ENCODE peak calls at places on chromosome 9, in ten cellular contexts. J is CD8-positive, alpha-beta T cell; M is lung; U is breast epithelium; B is heart left ventricle; Y is uterus; Q is body of pancreas; G is PC-9; S is pancreas; K is astrocyte. V is an unnamed sample. For H3K36me3 and H3K27me3, the result is how much of the 10 kb centered on the place peaks cover.

GRCh38 chr9:95104966-95105365 is 212.5 kb downstream of the FANCC start:
- DNase-seq in J (no peak), M (no peak), U (no peak), B (no peak), Y (no peak), Q (peak), G (no peak), S (peak), K (no peak), V (no peak)

GRCh38 chr9:73810585-73811215 is 659.0 kb downstream of the ANXA1 start:
- DNase-seq in J (no peak), M (no peak), U (no peak), B (no peak), Y (no peak), Q (no peak), G (no peak), S (no peak), K (peak), V (no peak)

GRCh38 chr9:93297659-93298497 is 113.9 kb downstream of the WNK2 start:
- DNase-seq in J (no peak), M (no peak), U (no peak), B (no peak), Y (no peak), Q (no peak), G (no peak), S (peak), K (no peak), V (no peak)

GRCh38 chr9:16202913-16203734 is 650.3 kb downstream of the CCDC171 start:
- DNase-seq in J (no peak), M (no peak), U (no peak), B (no peak), Y (no peak), Q (no peak), G (peak), S (no peak), K (peak), V (no peak)

GRCh38 chr9:127489471-127490115 is 38.3 kb downstream of the LRSAM1 start:
- DNase-seq in J (no peak), M (no peak), U (no peak), B (no peak), Y (no peak), Q (no peak), G (no peak), S (no peak), K (no peak), V (peak)

GRCh38 chr9:107983191-107983603 is 493.6 kb upstream of the KLF4 start:
- DNase-seq in J (no peak), M (no peak), U (no peak), B (no peak), Y (no peak), Q (no peak), G (no peak), S (no peak), K (peak), V (no peak)

GRCh38 chr9:20358201-20358600 is 264.1 kb downstream of the MLLT3 start:
- DNase-seq in J (no peak), M (no peak), U (no peak), B (no peak), Y (no peak), Q (no peak), G (peak), S (no peak), K (peak), V (no peak)

GRCh38 chr9:95778957-95779356 is 96.5 kb upstream of the ERCC6L2 start:
- DNase-seq in J (no peak), M (peak), U (no peak), B (no peak), Y (peak), Q (peak), G (no peak), S (no peak), K (peak), V (no peak)

GRCh38 chr9:37371565-37372464 is 50.7 kb upstream of the GRHPR start:
- DNase-seq in J (no peak), M (no peak), U (no peak), B (no peak), Y (no peak), Q (no peak), G (no peak), S (no peak), K (peak), V (no peak)

GRCh38 chr9:137316012-137316981 is 14.2 kb upstream of the NRARP start:
- DNase-seq in J (peak), M (no peak), U (peak), B (peak), Y (peak), Q (peak), G (no peak), S (peak), K (no peak), V (peak)

GRCh38 chr9:128703616-128704355 is 1.5 kb downstream of the PKN3 start:
- DNase-seq in J (no peak), M (no peak), U (no peak), B (peak), Y (peak), Q (peak), G (no peak), S (no peak), K (no peak), V (peak)

GRCh38 chr9:78539904-78540303 is 243.0 kb downstream of the PSAT1 start:
- DNase-seq in J (no peak), M (no peak), U (no peak), B (no peak), Y (no peak), Q (peak), G (peak), S (no peak), K (peak), V (no peak)

GRCh38 chr9:7520396-7520795 is 279.2 kb downstream of the DMAC1 start:
- DNase-seq in J (no peak), M (no peak), U (no peak), B (no peak), Y (no peak), Q (no peak), G (no peak), S (no peak), K (no peak), V (no peak)

GRCh38 chr9:138077126-138077525 is 199.5 kb downstream of the CACNA1B start:
- DNase-seq in J (peak), M (no peak), U (no peak), B (peak), Y (peak), Q (no peak), G (no peak), S (no peak), K (no peak), V (no peak)

GRCh38 chr9:114919611-114920010 is 10.8 kb downstream of the TNFSF8 start:
- DNase-seq in J (no peak), M (no peak), U (no peak), B (no peak), Y (no peak), Q (no peak), G (no peak), S (no peak), K (peak), V (no peak)

GRCh38 chr9:127527560-127528268 is 76.4 kb downstream of the LRSAM1 start:
- DNase-seq in J (no peak), M (no peak), U (no peak), B (no peak), Y (no peak), Q (no peak), G (no peak), S (no peak), K (no peak), V (no peak)

GRCh38 chr9:108125541-108125940 is 636.0 kb upstream of the KLF4 start:
- DNase-seq in J (no peak), M (no peak), U (no peak), B (no peak), Y (no peak), Q (no peak), G (no peak), S (no peak), K (no peak), V (no peak)

GRCh38 chr9:95363051-95363841 is 45.7 kb upstream of the FANCC start:
- DNase-seq in J (no peak), M (no peak), U (no peak), B (no peak), Y (no peak), Q (peak), G (no peak), S (no peak), K (peak), V (no peak)

GRCh38 chr9:92642599-92642998 is 27.3 kb downstream of the IPPK start:
- DNase-seq in J (no peak), M (no peak), U (no peak), B (no peak), Y (no peak), Q (no peak), G (no peak), S (no peak), K (no peak), V (no peak)

GRCh38 chr9:37969130-37969529 is 65.2 kb upstream of the SLC25A51 start:
- DNase-seq in J (no peak), M (no peak), U (no peak), B (peak), Y (no peak), Q (peak), G (no peak), S (peak), K (peak), V (peak)

GRCh38 chr9:134258828-134259546 is 67.3 kb upstream of the RXRA start:
- DNase-seq in J (no peak), M (no peak), U (no peak), B (peak), Y (no peak), Q (peak), G (no peak), S (peak), K (no peak), V (peak)

GRCh38 chr9:118931941-118932340 is 437.3 kb downstream of the BRINP1 start:
- DNase-seq in J (no peak), M (no peak), U (no peak), B (no peak), Y (no peak), Q (no peak), G (no peak), S (no peak), K (no peak), V (no peak)

GRCh38 chr9:125630436-125630835 is 76.6 kb downstream of the MAPKAP1 start:
- DNase-seq in J (no peak), M (no peak), U (no peak), B (no peak), Y (no peak), Q (no peak), G (peak), S (no peak), K (peak), V (no peak)

GRCh38 chr9:120040896-120041295 is 539.1 kb downstream of the CDK5RAP2 start:
- DNase-seq in J (no peak), M (no peak), U (no peak), B (no peak), Y (no peak), Q (no peak), G (no peak), S (no peak), K (no peak), V (no peak)

GRCh38 chr9:119838210-119838609 is 469.0 kb upstream of the BRINP1 start:
- DNase-seq in J (no peak), M (no peak), U (no peak), B (no peak), Y (no peak), Q (no peak), G (no peak), S (no peak), K (no peak), V (no peak)

GRCh38 chr9:137304383-137305059 is 2.5 kb upstream of the NRARP start:
- DNase-seq in J (no peak), M (no peak), U (no peak), B (peak), Y (peak), Q (peak), G (no peak), S (peak), K (no peak), V (no peak)

GRCh38 chr9:130446111-130446861 is 1.5 kb downstream of the ASS1 start:
- DNase-seq in J (no peak), M (peak), U (peak), B (peak), Y (peak), Q (peak), G (peak), S (peak), K (peak), V (peak)

GRCh38 chr9:130665029-130665430 is 636 bp downstream of the PRDM12 start:
- DNase-seq in J (no peak), M (no peak), U (no peak), B (no peak), Y (no peak), Q (no peak), G (no peak), S (no peak), K (no peak), V (no peak)

GRCh38 chr9:122118343-122119165 is 25.4 kb upstream of the TTLL11 start:
- DNase-seq in J (no peak), M (no peak), U (no peak), B (no peak), Y (no peak), Q (no peak), G (no peak), S (no peak), K (no peak), V (no peak)

GRCh38 chr9:5838884-5839571 is 6.1 kb upstream of the ERMP1 start:
- DNase-seq in J (no peak), M (peak), U (no peak), B (no peak), Y (no peak), Q (peak), G (peak), S (peak), K (peak), V (peak)

GRCh38 chr9:4296217-4296616 is 3.7 kb downstream of the GLIS3 start:
- DNase-seq in J (no peak), M (no peak), U (no peak), B (no peak), Y (no peak), Q (no peak), G (no peak), S (no peak), K (no peak), V (no peak)

GRCh38 chr9:27369591-27369990 is 72.6 kb upstream of the EQTN start:
- DNase-seq in J (no peak), M (no peak), U (no peak), B (no peak), Y (no peak), Q (no peak), G (no peak), S (no peak), K (no peak), V (no peak)

GRCh38 chr9:4584636-4585035 is 77.5 kb upstream of the PLPP6 start:
- DNase-seq in J (no peak), M (no peak), U (no peak), B (no peak), Y (no peak), Q (no peak), G (no peak), S (no peak), K (no peak), V (no peak)

GRCh38 chr9:111649016-111649415 is 12.4 kb upstream of the GNG10 start:
- DNase-seq in J (no peak), M (no peak), U (no peak), B (no peak), Y (no peak), Q (no peak), G (no peak), S (no peak), K (no peak), V (no peak)
- H3K36me3 ChIP-seq in J (under half), M (under half), U (under half), B (half or more), Y (under half), Q (under half), G (under half), S (under half), K (under half), V (under half)

GRCh38 chr9:113580954-113581311 is 117.4 kb downstream of the RGS3 start:
- DNase-seq in J (no peak), M (no peak), U (no peak), B (no peak), Y (no peak), Q (no peak), G (no peak), S (no peak), K (no peak), V (no peak)

GRCh38 chr9:113583511-113584470 is 120.3 kb downstream of the RGS3 start:
- DNase-seq in J (no peak), M (no peak), U (no peak), B (no peak), Y (no peak), Q (no peak), G (no peak), S (no peak), K (no peak), V (no peak)

GRCh38 chr9:113580041-113580953 is 116.8 kb downstream of the RGS3 start:
- DNase-seq in J (peak), M (peak), U (peak), B (peak), Y (no peak), Q (peak), G (peak), S (peak), K (no peak), V (no peak)

GRCh38 chr9:113582698-113583200 is 119.2 kb downstream of the RGS3 start:
- DNase-seq in J (no peak), M (no peak), U (no peak), B (no peak), Y (no peak), Q (no peak), G (no peak), S (no peak), K (no peak), V (no peak)

GRCh38 chr9:113581865-113582697 is 118.6 kb downstream of the RGS3 start:
- DNase-seq in J (peak), M (peak), U (no peak), B (peak), Y (peak), Q (peak), G (no peak), S (peak), K (no peak), V (no peak)
- TF ChIP-seq CTCF in J (peak), M (peak), U (no peak), B (peak), Y (peak), Q (peak), G (no peak), S (no peak), K (no peak), V (no peak)

GRCh38 chr9:14097666-14098065 is 216.3 kb downstream of the NFIB start:
- DNase-seq in J (no peak), M (no peak), U (no peak), B (no peak), Y (no peak), Q (no peak), G (no peak), S (no peak), K (no peak), V (no peak)

GRCh38 chr9:14097215-14097614 is 216.7 kb downstream of the NFIB start:
- DNase-seq in J (no peak), M (no peak), U (no peak), B (peak), Y (no peak), Q (peak), G (no peak), S (peak), K (peak), V (no peak)

GRCh38 chr9:14098102-14098501 is 215.8 kb downstream of the NFIB start:
- DNase-seq in J (no peak), M (no peak), U (no peak), B (no peak), Y (no peak), Q (no peak), G (no peak), S (no peak), K (peak), V (no peak)

GRCh38 chr9:14096182-14096922 is 217.6 kb downstream of the NFIB start:
- DNase-seq in J (no peak), M (no peak), U (no peak), B (peak), Y (no peak), Q (peak), G (no peak), S (peak), K (peak), V (no peak)

GRCh38 chr9:14095272-14095671 is 218.7 kb downstream of the NFIB start:
- DNase-seq in J (no peak), M (no peak), U (no peak), B (no peak), Y (no peak), Q (no peak), G (no peak), S (no peak), K (no peak), V (no peak)
- H3K27me3 ChIP-seq in J (under half), M (under half), U (under half), B (under half), Y (under half), Q (under half), G (under half), S (under half), K (under half), V (under half)

DNA sequence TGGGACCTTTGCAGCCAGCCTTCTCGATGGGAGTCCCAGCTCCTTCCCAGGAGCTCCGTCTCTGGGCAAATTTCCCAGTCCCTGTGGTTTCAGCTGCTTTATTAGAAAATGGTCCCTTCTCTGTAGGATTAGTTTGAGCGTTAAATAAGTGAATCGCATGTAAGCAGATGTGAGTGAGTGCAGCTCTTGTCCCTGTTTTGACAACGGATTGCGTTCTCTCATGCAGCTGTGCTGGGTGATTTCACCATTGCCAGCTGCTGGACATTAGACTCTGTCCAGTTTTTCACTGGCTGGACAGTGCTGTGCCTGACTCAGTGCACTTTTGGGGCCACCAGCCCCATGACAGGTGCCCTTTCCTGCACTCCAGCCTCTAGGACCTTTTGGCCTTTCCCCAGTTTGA is 11.6 kb upstream of the CEL start:
- DNase-seq in J (no peak), M (no peak), U (no peak), B (no peak), Y (no peak), Q (peak), G (no peak), S (peak), K (peak), V (no peak)
- H3K36me3 ChIP-seq in J (under half), M (half or more), U (under half), B (half or more), Y (under half), Q (under half), G (under half), S (under half), K (under half), V (under half)

V was measured in Caco-2.